ENCODE peak calls at places on chromosomes 6 and 20, in four cellular contexts. N, R, T and X are unnamed samples.

GRCh38 chr6:134938896-134939295 is 11.0 kb downstream of the ALDH8A1 start:
- DNase-seq in N (peak; percentile 70), R (no peak), T (no peak), X (no peak)

GRCh38 chr20:14583413-14583812 is 246.0 kb upstream of the FLRT3 start:
- DNase-seq in N (no peak), R (no peak), T (no peak), X (no peak)

GRCh38 chr20:44720617-44720993 is 5.4 kb downstream of the CCN5 start:
- DNase-seq in N (no peak), R (no peak), T (no peak), X (no peak)

GRCh38 chr6:163735076-163735475 is 320.6 kb downstream of the QKI start:
- DNase-seq in N (no peak), R (no peak), T (no peak), X (no peak)

GRCh38 chr6:143752459-143752858 is 74.7 kb downstream of the PHACTR2 start:
- DNase-seq in N (no peak), R (no peak), T (no peak), X (no peak)

GRCh38 chr6:37077459-37078296 is 72.2 kb downstream of the FGD2 start:
- DNase-seq in N (no peak), R (no peak), T (no peak), X (no peak)

GRCh38 chr6:154223296-154223695 is 133.3 kb downstream of the IPCEF1 start:
- DNase-seq in N (no peak), R (no peak), T (no peak), X (no peak)

GRCh38 chr6:99347804-99348203 is 1.7 kb downstream of the FAXC start:
- DNase-seq in N (no peak), R (no peak), T (no peak), X (no peak)

GRCh38 chr6:34574647-34575293 is 18.6 kb upstream of the SPDEF start:
- DNase-seq in N (no peak), R (no peak), T (no peak), X (no peak)

GRCh38 chr6:132400641-132401119 is 595 bp downstream of the MOXD1 start:
- DNase-seq in N (no peak), R (no peak), T (no peak), X (no peak)

GRCh38 chr6:51926125-51926524 is 161.3 kb downstream of the PKHD1 start:
- DNase-seq in N (no peak), R (no peak), T (no peak), X (no peak)

GRCh38 chr6:36676142-36677058 is 2.1 kb upstream of the CDKN1A start:
- DNase-seq in N (peak; percentile 61), R (no peak), T (no peak), X (no peak)

GRCh38 chr20:278607-279571 is 11.7 kb downstream of the C20orf96 start:
- DNase-seq in N (no peak), R (no peak), T (no peak), X (no peak)